ENCODE peak calls at places on chromosomes 4 and X, in seven cellular contexts. C is BE2C, N is ovary, D is WTC11, A is left ventricle myocardium inferior, F is fibroblast of the aortic adventitia, W is suprapubic skin. J is an unnamed sample.

GRCh38 chr4:159268607-159269006 is 165.7 kb downstream of the RAPGEF2 start:
- DNase-seq in A (no peak), D (no peak), F (peak; percentile 55), N (no peak), W (no peak), C (no peak), J (no peak)

GRCh38 chr4:1720163-1720983 is 750 bp downstream of the TMEM129 start:
- DNase-seq in N (peak; percentile 45), A (peak; percentile 46), W (no peak), D (peak; percentile 50), C (peak; percentile 53), F (peak; percentile 25), J (no peak)

GRCh38 chr4:35463251-35463952 is 780.9 kb downstream of the ARAP2 start:
- DNase-seq in A (no peak), W (no peak), F (no peak), N (no peak), D (no peak), C (no peak), J (no peak)

GRCh38 chrX:120749141-120749846 is 119.4 kb upstream of the C1GALT1C1 start:
- DNase-seq in A (no peak), N (no peak), W (no peak), C (no peak), D (no peak), F (no peak), J (no peak)

GRCh38 chrX:65697915-65698796 is 30.7 kb downstream of the MSN start:
- DNase-seq in C (no peak), F (no peak), N (no peak), A (peak; percentile 44), D (no peak), W (no peak), J (no peak)

GRCh38 chr4:6198278-6198677 is 2.1 kb downstream of the JAKMIP1 start:
- DNase-seq in W (no peak), F (no peak), N (no peak), C (no peak), A (no peak), D (no peak), J (no peak)

GRCh38 chr4:20847124-20847747 is 147.0 kb downstream of the PACRGL start:
- DNase-seq in W (no peak), N (no peak), A (no peak), D (no peak), C (no peak), F (no peak), J (no peak)

GRCh38 chr4:16259531-16260246 is 33.4 kb upstream of the TAPT1 start:
- DNase-seq in N (no peak), D (no peak), A (no peak), F (peak; percentile 61), C (no peak), W (no peak), J (no peak)

GRCh38 chrX:155755706-155756337 is 125.3 kb upstream of the VAMP7 start:
- DNase-seq in D (no peak), F (no peak), A (no peak), C (no peak), N (no peak), W (no peak), J (no peak)

GRCh38 chrX:134774190-134775048 is 116.1 kb upstream of the PLAC1 start:
- DNase-seq in W (no peak), F (no peak), C (no peak), D (no peak), A (no peak), N (no peak), J (no peak)

GRCh38 chr4:8777320-8778196 is 94.1 kb downstream of the HMX1 start:
- DNase-seq in D (no peak), N (no peak), F (no peak), C (no peak), W (no peak), A (no peak), J (no peak)

GRCh38 chr4:155367608-155368007 is 9.2 kb downstream of the MAP9 start:
- DNase-seq in N (no peak), A (no peak), W (no peak), C (no peak), F (no peak), D (no peak), J (no peak)

GRCh38 chr4:141871086-141871485 is 234.7 kb downstream of the IL15 start:
- DNase-seq in A (no peak), D (no peak), C (no peak), F (peak; percentile 24), W (no peak), N (no peak), J (no peak)

GRCh38 chr4:39469429-39470077 is 10.7 kb downstream of the LIAS start:
- DNase-seq in F (peak; percentile 92), W (no peak), D (peak; percentile 36), N (peak; percentile 69), C (peak; percentile 63), A (no peak), J (no peak)

GRCh38 chr4:39470402-39470801 is 11.5 kb downstream of the LIAS start:
- DNase-seq in C (no peak), W (no peak), A (no peak), D (no peak), N (no peak), F (no peak), J (no peak)

GRCh38 chr4:39466747-39467146 is 7.9 kb downstream of the LIAS start:
- DNase-seq in N (no peak), D (no peak), C (no peak), A (no peak), F (peak; percentile 35), W (no peak), J (no peak)

GRCh38 chr4:39467470-39467869 is 8.6 kb downstream of the LIAS start:
- DNase-seq in C (no peak), F (no peak), W (no peak), D (no peak), A (no peak), N (no peak), J (no peak)

GRCh38 chr4:39464886-39465501 is 6.1 kb downstream of the LIAS start:
- DNase-seq in A (no peak), C (peak; percentile 78), D (no peak), F (peak; percentile 90), W (no peak), N (no peak), J (no peak)
- TF ChIP-seq CTCF in A (no peak), C (peak; percentile 35), D (no peak), F (no peak), W (no peak), N (no peak), J (no peak)

DNA sequence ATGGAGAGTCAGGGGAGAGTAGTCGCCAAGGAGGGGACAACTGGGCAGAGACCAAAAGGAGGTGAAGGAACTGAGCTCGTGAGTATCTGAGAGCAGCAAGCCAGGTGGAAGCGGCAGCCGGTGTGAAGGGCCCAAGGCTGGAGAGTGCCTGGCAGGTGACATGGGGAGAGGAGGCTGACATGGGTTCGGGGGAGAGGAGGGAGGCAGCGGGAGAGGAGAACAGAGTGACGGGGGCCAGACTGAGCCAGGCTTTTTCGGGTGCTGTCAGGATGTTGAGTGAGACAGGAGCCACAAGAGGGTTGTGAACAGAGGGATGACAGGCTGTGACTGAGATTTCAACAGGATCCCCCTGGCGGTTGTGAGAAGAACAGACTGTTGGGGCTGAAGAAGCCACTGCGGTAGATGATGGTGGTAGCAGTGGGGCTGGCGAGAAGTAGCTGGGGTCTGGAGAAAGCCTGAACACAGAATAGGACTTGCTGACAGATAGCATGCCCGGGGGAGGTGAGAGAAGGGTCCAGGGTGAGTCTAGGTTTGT is 5.7 kb downstream of the ELK1 start:
- DNase-seq in F (peak; percentile 43), W (no peak), D (peak; percentile 25), N (peak; percentile 21), A (no peak), C (peak; percentile 45), J (no peak)
- TF ChIP-seq CTCF in F (peak; percentile 60), W (no peak), D (peak; percentile 38), N (peak; percentile 35), A (peak; percentile 55), C (peak; percentile 70), J (no peak)

DNA sequence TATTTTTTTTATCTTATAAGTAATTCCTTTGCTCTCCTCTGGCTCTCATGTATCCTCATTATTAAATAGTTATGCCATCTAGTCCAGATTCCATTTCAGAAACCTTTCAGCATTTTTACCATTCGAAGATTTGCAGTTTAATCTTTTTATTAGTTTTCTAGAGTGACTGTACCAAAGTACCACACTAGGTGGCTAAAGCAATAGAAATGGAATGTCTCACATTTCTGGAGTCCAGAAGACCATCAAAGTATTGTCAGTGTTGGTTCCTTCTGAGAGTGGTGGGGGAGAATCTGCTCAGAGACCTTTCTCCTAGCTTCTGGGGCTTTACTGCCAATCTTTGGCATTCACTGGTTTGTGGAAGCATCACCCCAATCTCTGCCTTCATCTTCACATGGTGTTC is 3.7 kb upstream of the PNMA3 start:
- DNase-seq in D (no peak), A (no peak), C (no peak), N (no peak), W (no peak), F (no peak), J (no peak)
- TF ChIP-seq CTCF in D (no peak), A (no peak), C (no peak), N (no peak), W (no peak), F (peak; percentile 21), J (no peak)

DNA sequence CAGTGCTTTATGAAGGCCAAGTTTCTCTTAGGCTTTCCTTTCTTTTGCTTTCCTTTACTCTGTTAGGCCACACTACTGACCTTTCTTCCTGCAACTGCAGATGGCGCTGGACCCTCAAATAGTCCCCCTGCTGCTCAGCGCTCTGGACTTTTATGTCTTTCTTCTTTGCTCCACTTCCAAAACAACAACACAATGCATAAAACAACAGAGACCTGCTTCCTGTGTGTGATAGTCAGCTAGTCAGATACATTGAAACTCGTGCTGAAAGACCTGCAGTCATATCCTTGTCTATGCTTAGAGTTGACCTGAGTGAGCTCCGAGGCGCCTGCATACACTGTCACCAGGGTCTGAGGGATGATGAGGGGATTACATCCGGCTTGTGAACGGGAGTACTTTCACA is 108.9 kb upstream of the TEX13D start:
- DNase-seq in A (no peak), F (no peak), C (no peak), N (no peak), W (no peak), D (peak; percentile 17), J (no peak)
- TF ChIP-seq CTCF in A (peak; percentile 27), F (no peak), C (no peak), N (no peak), W (no peak), D (peak; percentile 30), J (no peak)

DNA sequence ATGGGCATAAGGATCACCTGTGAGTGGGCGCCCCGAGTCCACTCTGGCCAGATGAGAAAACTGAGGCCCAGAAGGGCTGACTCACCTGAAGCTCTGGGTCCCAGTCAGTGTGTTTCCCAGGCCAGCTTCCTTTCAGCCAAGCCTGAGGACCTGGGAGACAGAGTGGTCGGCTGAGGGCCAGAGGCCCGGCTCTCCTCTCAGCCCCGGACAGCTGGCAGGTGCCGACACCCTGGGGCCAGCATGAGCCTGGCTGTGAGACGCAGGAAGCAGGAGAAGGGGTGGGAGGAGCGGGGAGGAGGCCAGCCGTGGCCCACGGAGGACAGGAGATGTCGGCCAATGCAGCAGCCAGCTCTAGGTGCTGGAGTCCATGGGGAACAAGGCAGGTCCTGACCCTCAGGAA is 28.9 kb downstream of the ATP2B3 start:
- DNase-seq in F (no peak), N (no peak), D (no peak), W (no peak), C (no peak), A (no peak), J (no peak)
- TF ChIP-seq CTCF in F (no peak), N (no peak), D (no peak), W (no peak), C (no peak), A (no peak), J (no peak)